ENCODE peak calls at places on chromosomes 2 and 18, in ten cellular contexts. D is AML-193; Q is T-helper 9 cell; O is HuH-7; S is HS-5; A is activated CD8-positive, alpha-beta T cell treated with anti-CD3 and anti-CD28 coated beads for 36 hours; X is ovary; E is HT1080; I is pons; M is K562. G is an unnamed sample.

GRCh38 chr2:217054791-217055190 is 194.9 kb upstream of the TNP1 start:
- DNase-seq in X (no peak), O (no peak), A (no peak), M (no peak), I (peak; percentile 12), Q (no peak), E (peak; percentile 53), D (no peak), S (no peak), G (no peak)

GRCh38 chr18:80194874-80195570 is 52.3 kb downstream of the PARD6G start:
- DNase-seq in X (no peak), M (peak; percentile 2), S (no peak), E (no peak), I (no peak), D (no peak), O (no peak), A (peak; percentile 34), Q (no peak), G (no peak)

GRCh38 chr2:233455006-233455405 is 100.7 kb downstream of the DGKD start:
- DNase-seq in S (no peak), E (no peak), Q (no peak), O (no peak), X (peak; percentile 22), M (no peak), A (no peak), I (no peak), D (no peak), G (no peak)

GRCh38 chr2:80020061-80020460 is 284.5 kb downstream of the LRRTM1 start:
- DNase-seq in X (no peak), Q (no peak), S (no peak), E (no peak), I (no peak), D (no peak), A (no peak), M (no peak), O (no peak), G (no peak)

GRCh38 chr18:36297419-36298112 is at the start of gene FHOD3:
- DNase-seq in A (peak; percentile 20), I (no peak), E (peak; percentile 48), O (peak; percentile 55), S (no peak), D (no peak), Q (no peak), X (peak; percentile 81), M (peak; percentile 28), G (peak; percentile 61)

GRCh38 chr2:162196611-162197010 is 44.6 kb upstream of the GCG start:
- DNase-seq in S (peak; percentile 73), D (no peak), E (peak; percentile 71), X (no peak), I (no peak), Q (no peak), M (no peak), O (no peak), A (no peak), G (no peak)

GRCh38 chr18:67608909-67609308 is 92.4 kb upstream of the DSEL start:
- DNase-seq in X (no peak), A (no peak), E (no peak), Q (no peak), I (no peak), O (no peak), M (no peak), S (no peak), D (no peak), G (no peak)

GRCh38 chr2:96505231-96505889 is at the start of gene NEURL3:
- DNase-seq in A (no peak), S (peak; percentile 91), X (no peak), E (peak; percentile 53), O (peak; percentile 95), I (no peak), M (no peak), D (no peak), Q (no peak), G (no peak)

GRCh38 chr2:112092286-112093041 is 37.4 kb downstream of the TMEM87B start:
- DNase-seq in X (no peak), A (no peak), E (peak; percentile 80), Q (no peak), I (no peak), M (no peak), S (peak; percentile 61), D (no peak), O (no peak), G (no peak)

GRCh38 chr2:38147333-38148121 is 71.6 kb upstream of the CYP1B1 start:
- DNase-seq in D (no peak), S (no peak), E (peak; percentile 36), A (no peak), X (no peak), Q (no peak), I (no peak), M (no peak), O (no peak), G (no peak)

GRCh38 chr18:37639846-37640245 is 74.2 kb upstream of the CELF4 start:
- DNase-seq in E (no peak), X (no peak), D (no peak), A (no peak), I (no peak), O (no peak), S (no peak), M (no peak), Q (no peak), G (no peak)

GRCh38 chr2:68167186-68167585 is 9.5 kb downstream of the PNO1 start:
- DNase-seq in Q (no peak), A (no peak), D (no peak), X (no peak), M (no peak), O (no peak), S (no peak), I (no peak), E (no peak), G (no peak)

GRCh38 chr2:239149501-239149900 is 251.3 kb downstream of the HDAC4 start:
- DNase-seq in I (no peak), D (no peak), Q (no peak), M (no peak), S (no peak), A (no peak), E (no peak), O (no peak), X (peak; percentile 26), G (no peak)

GRCh38 chr2:189347540-189347939 is 93.7 kb upstream of the WDR75 start:
- DNase-seq in Q (no peak), E (peak; percentile 85), X (no peak), S (peak; percentile 91), A (peak; percentile 27), O (peak; percentile 44), M (peak; percentile 75), D (peak; percentile 9), I (peak; percentile 81), G (no peak)

GRCh38 chr2:172927381-172928357 is 148.0 kb upstream of the MAP3K20 start:
- DNase-seq in X (no peak), M (no peak), I (no peak), E (no peak), S (no peak), Q (no peak), D (no peak), A (no peak), O (no peak), G (no peak)

GRCh38 chr18:4108016-4108415 is 347.1 kb downstream of the DLGAP1 start:
- DNase-seq in O (no peak), I (no peak), M (no peak), X (no peak), S (no peak), D (no peak), A (no peak), E (no peak), Q (no peak), G (no peak)

GRCh38 chr2:66528974-66529724 is 94.2 kb downstream of the MEIS1 start:
- DNase-seq in Q (no peak), A (no peak), E (no peak), X (no peak), M (no peak), S (no peak), I (no peak), D (no peak), O (no peak), G (no peak)

GRCh38 chr2:210452194-210452593 is 24.4 kb downstream of the LANCL1 start:
- DNase-seq in S (no peak), O (no peak), M (no peak), D (no peak), E (no peak), A (no peak), I (no peak), Q (no peak), X (no peak), G (no peak)

GRCh38 chr18:8699948-8700347 is 5.4 kb upstream of the MTCL1 start:
- DNase-seq in E (no peak), D (no peak), A (no peak), X (no peak), Q (no peak), I (no peak), O (no peak), M (no peak), S (no peak), G (no peak)

GRCh38 chr18:3552305-3552704 is 102.3 kb downstream of the TGIF1 start:
- DNase-seq in O (no peak), D (no peak), X (no peak), E (no peak), M (no peak), I (no peak), S (no peak), A (no peak), Q (no peak), G (no peak)

GRCh38 chr2:44614940-44615339 is 253.2 kb downstream of the CAMKMT start:
- DNase-seq in S (no peak), O (no peak), X (no peak), M (no peak), A (no peak), D (no peak), E (no peak), I (no peak), Q (no peak), G (no peak)

GRCh38 chr2:163692611-163693482 is 43.0 kb downstream of the FIGN start:
- DNase-seq in O (no peak), Q (no peak), I (no peak), X (no peak), A (no peak), S (no peak), D (no peak), E (no peak), M (no peak), G (no peak)

G was measured in GM06990.